ENCODE peak calls at places on chromosome 18, in seven cellular contexts. J is pancreas; Y is heart right ventricle; N is CD4-positive, alpha-beta memory T cell; Z is mesendoderm; G is breast epithelium; A is cardiac muscle cell. D is an unnamed sample. For H3K4me1, the result is how much of the 10 kb centered on the place peaks cover.

GRCh38 chr18:44758821-44759624 is 78.3 kb downstream of the SETBP1 start:
- DNase-seq in Z (no peak), N (no peak), J (no peak), A (no peak), G (no peak), Y (no peak), D (no peak)

GRCh38 chr18:48563027-48563426 is 24.2 kb downstream of the CTIF start:
- DNase-seq in G (no peak), Z (peak), N (no peak), Y (no peak), A (peak), J (no peak), D (peak)

GRCh38 chr18:63099848-63100625 is 219.5 kb downstream of the BCL2 start:
- DNase-seq in J (peak), N (no peak), Z (peak), A (no peak), G (no peak), Y (peak), D (no peak)

GRCh38 chr18:61896767-61897166 is 4.0 kb upstream of the RNF152 start:
- DNase-seq in Z (peak), G (peak), A (peak), J (peak), N (no peak), Y (peak), D (no peak)

GRCh38 chr18:53796042-53796729 is 428.3 kb downstream of the MBD2 start:
- DNase-seq in N (no peak), A (peak), J (no peak), Y (no peak), G (no peak), Z (peak), D (peak)

GRCh38 chr18:23437357-23438045 is 15.6 kb upstream of the RIOK3 start:
- DNase-seq in Y (peak), G (peak), J (peak), Z (peak), A (peak), N (peak), D (peak)

GRCh38 chr18:8813621-8814020 is 108.3 kb downstream of the MTCL1 start:
- DNase-seq in Y (no peak), J (no peak), N (no peak), G (no peak), Z (no peak), A (peak), D (peak)

GRCh38 chr18:37565985-37566478 is 434 bp upstream of the CELF4 start:
- DNase-seq in Y (peak), A (peak), G (no peak), J (peak), Z (peak), N (no peak), D (no peak)

GRCh38 chr18:24837065-24837464 is 376.6 kb downstream of the HRH4 start:
- DNase-seq in G (no peak), Z (no peak), J (no peak), A (peak), N (no peak), Y (no peak), D (no peak)

GRCh38 chr18:42931501-42931900 is 184.0 kb downstream of the RIT2 start:
- DNase-seq in A (peak), N (no peak), Z (peak), Y (no peak), G (no peak), J (no peak), D (peak)

GRCh38 chr18:31099490-31100230 is 2.6 kb downstream of the DSC2 start:
- DNase-seq in G (no peak), Z (peak), J (no peak), N (no peak), A (no peak), Y (no peak), D (no peak)

GRCh38 chr18:35267161-35267651 is 22.8 kb downstream of the ZSCAN30 start:
- DNase-seq in Z (no peak), Y (peak), N (peak), A (peak), G (peak), J (peak), D (no peak)

GRCh38 chr18:6327895-6328623 is 86.7 kb downstream of the L3MBTL4 start:
- DNase-seq in J (no peak), A (no peak), Z (no peak), G (no peak), Y (no peak), N (no peak), D (no peak)

GRCh38 chr18:57432118-57432517 is 3.1 kb upstream of the ONECUT2 start:
- DNase-seq in N (no peak), A (no peak), G (no peak), Z (no peak), J (no peak), Y (no peak), D (no peak)

GRCh38 chr18:57434177-57434535 is 1.0 kb upstream of the ONECUT2 start:
- DNase-seq in G (no peak), J (no peak), N (no peak), Z (no peak), Y (no peak), A (no peak), D (no peak)

GRCh38 chr18:57434536-57435494 is at the start of gene ONECUT2:
- DNase-seq in Y (peak), J (peak), A (peak), Z (peak), G (peak), N (peak), D (peak)

GRCh38 chr18:57432765-57433400 is 2.3 kb upstream of the ONECUT2 start:
- DNase-seq in N (no peak), A (no peak), J (no peak), Z (peak), Y (no peak), G (no peak), D (no peak)

GRCh38 chr18:57433492-57434176 is 1.5 kb upstream of the ONECUT2 start:
- DNase-seq in J (no peak), N (no peak), A (no peak), Y (no peak), G (no peak), Z (peak), D (no peak)
- H3K4me3 ChIP-seq in J (peak), N (no peak), A (peak), Y (no peak), G (no peak), Z (no peak), D (no peak)

GRCh38 chr18:58814317-58814716 is 50.4 kb upstream of the ZNF532 start:
- DNase-seq in J (no peak), A (no peak), G (no peak), Z (no peak), N (no peak), Y (no peak), D (no peak)
- H3K27ac ChIP-seq in J (no peak), A (no peak), G (no peak), Z (no peak), N (no peak), Y (no peak), D (no peak)

GRCh38 chr18:77105680-77106079 is 26.9 kb downstream of the MBP start:
- DNase-seq in J (no peak), G (no peak), N (no peak), Y (no peak), Z (no peak), A (no peak), D (no peak)
- H3K4me1 ChIP-seq in J (under half), G (under half), N (half or more), Y (under half), Z (under half), A (under half), D (half or more)

DNA sequence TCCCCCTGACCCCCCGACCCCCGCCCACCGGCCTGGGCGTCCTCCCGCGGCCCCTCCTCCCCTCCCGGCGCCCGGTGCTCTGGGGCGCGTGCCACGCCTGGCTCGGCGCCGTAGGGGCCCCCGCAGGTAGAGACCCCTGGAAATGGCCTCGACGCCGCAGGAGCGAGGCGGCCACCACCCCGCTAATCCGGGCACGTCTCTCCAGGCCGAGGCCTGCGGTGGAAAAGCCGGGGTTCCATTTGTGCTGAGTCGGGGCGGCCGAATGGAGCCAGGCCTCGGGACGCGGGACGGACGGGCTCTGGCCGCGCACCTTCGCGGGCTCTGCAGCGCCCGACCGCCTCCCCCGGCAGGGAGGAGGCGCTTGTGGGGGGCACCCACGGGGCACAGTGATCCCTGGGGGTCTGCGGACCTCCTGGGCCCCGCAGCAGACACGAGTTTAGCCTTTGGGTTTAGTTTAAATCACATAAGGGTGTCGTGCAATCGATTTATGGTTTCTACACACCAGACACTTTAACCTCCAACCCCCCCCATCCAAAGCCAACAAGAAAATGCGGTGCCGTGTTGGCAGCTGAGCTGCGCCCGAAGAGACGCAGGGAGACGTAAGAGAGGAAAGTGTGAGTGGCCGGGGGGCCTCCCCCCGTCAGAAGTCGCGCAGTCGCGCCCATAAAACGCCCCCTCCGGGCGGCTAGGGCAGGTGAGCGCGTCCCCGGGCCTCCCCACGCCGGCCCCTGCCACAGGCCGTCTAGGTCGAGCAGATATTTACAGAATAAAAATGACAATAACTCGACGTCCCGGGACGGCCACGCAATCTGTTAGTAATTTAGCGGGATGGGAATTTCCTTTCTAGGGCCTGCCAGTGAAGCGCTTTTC is 1.1 kb upstream of the NFATC1 start:
- DNase-seq in Y (peak), J (no peak), Z (peak), A (peak), G (no peak), N (peak), D (no peak)
- H3K4me3 ChIP-seq in Y (peak), J (peak), Z (no peak), A (peak), G (peak), N (peak), D (peak)

GRCh38 chr18:58266291-58266690 is 222.3 kb downstream of the NEDD4L start:
- DNase-seq in G (no peak), Y (no peak), J (no peak), A (no peak), Z (no peak), N (no peak), D (no peak)
- H3K27ac ChIP-seq in G (no peak), Y (no peak), J (no peak), A (no peak), Z (no peak), N (no peak), D (no peak)

D was measured in SJSA1.